ENCODE peak calls at places on chromosomes 12 and 14, in nine cellular contexts. K is activated CD4-positive, alpha-beta T cell treated with anti-CD3 and anti-CD28 coated beads, Interleukin-2, amount 50 U/mL, for 1 hour; Y is NCI-H774; Z is stimulated activated naive B cell treated with anti-CD40 and anti-IgM and Interleukin-4, amounts not matched to agents 10 μg/mL and 1 μg/mL and 100 μg/mL, for 72 hours; E is NCI-H2171; H is endothelial cell; O is neuronal stem cell; B is Karpas-422; N is COR-L47. A is an unnamed sample.

GRCh38 chr12:89756100-89756637 is 47.5 kb upstream of the ATP2B1 start:
- DNase-seq in K (no peak), Z (no peak), Y (no peak), N (no peak), E (no peak), B (no peak), O (no peak), H (no peak), A (no peak)

GRCh38 chr14:95336192-95336760 is 16.6 kb upstream of the CLMN start:
- DNase-seq in N (no peak), B (peak; percentile 73), E (no peak), K (no peak), Y (no peak), H (no peak), O (no peak), Z (no peak), A (no peak)

GRCh38 chr14:98775892-98776291 is 496.1 kb downstream of the BCL11B start:
- DNase-seq in E (no peak), B (no peak), N (no peak), O (no peak), K (no peak), H (no peak), Y (no peak), Z (no peak), A (no peak)

GRCh38 chr12:6093764-6094163 is 30.7 kb downstream of the VWF start:
- DNase-seq in B (no peak), O (no peak), Y (no peak), E (no peak), H (no peak), N (no peak), Z (no peak), K (no peak), A (no peak)

GRCh38 chr14:90626550-90626949 is 189.7 kb downstream of the TTC7B start:
- DNase-seq in O (no peak), B (no peak), H (no peak), N (no peak), K (no peak), E (peak; percentile 22), Y (no peak), Z (no peak), A (no peak)

GRCh38 chr12:52691076-52691764 is 11.0 kb upstream of the KRT1 start:
- DNase-seq in O (no peak), Z (no peak), N (peak; percentile 43), B (no peak), K (peak; percentile 64), E (no peak), H (peak; percentile 21), Y (peak; percentile 16), A (peak; percentile 66)

GRCh38 chr12:55847033-55847432 is 4.3 kb upstream of the MMP19 start:
- DNase-seq in E (no peak), Z (no peak), Y (no peak), N (no peak), K (no peak), O (no peak), H (no peak), B (no peak), A (no peak)

GRCh38 chr12:132238487-132239248 is 90.7 kb downstream of the GALNT9 start:
- DNase-seq in K (no peak), H (no peak), Y (no peak), E (no peak), Z (no peak), B (peak; percentile 63), O (no peak), N (no peak), A (no peak)

GRCh38 chr12:130878193-130879185 is 6.6 kb downstream of the RAN start:
- DNase-seq in Z (no peak), K (no peak), H (no peak), Y (no peak), O (no peak), B (peak; percentile 68), N (no peak), E (no peak), A (no peak)

GRCh38 chr12:53805801-53806200 is 54.0 kb upstream of the CISTR start:
- DNase-seq in O (no peak), K (no peak), H (no peak), N (no peak), Y (no peak), Z (no peak), E (no peak), B (no peak), A (no peak)

GRCh38 chr12:105978276-105978675 is 160.5 kb downstream of the NUAK1 start:
- DNase-seq in H (no peak), O (no peak), N (no peak), K (no peak), Y (no peak), B (no peak), Z (no peak), E (no peak), A (no peak)